ENCODE peak calls at places on chromosomes 5 and 9, in six cellular contexts. K is A549, J is HepG2, O is SK-N-SH, U is H1, W is HCT116. S is an unnamed sample.

GRCh38 chr5:73188764-73189521 is 15.9 kb downstream of the TMEM174 start:
- DNase-seq in K (no peak), U (no peak), O (no peak), J (no peak), W (peak), S (peak)

GRCh38 chr9:27192291-27192960 is 83.4 kb downstream of the TEK start:
- DNase-seq in W (no peak), J (no peak), K (no peak), U (no peak), O (no peak), S (peak)

GRCh38 chr9:137070201-137070905 is at the start of gene SAPCD2:
- DNase-seq in U (peak), O (peak), K (peak), W (peak), J (peak), S (peak)

GRCh38 chr9:27660148-27660547 is 86.9 kb upstream of the C9orf72 start:
- DNase-seq in O (no peak), U (no peak), K (no peak), W (no peak), J (no peak), S (no peak)

GRCh38 chr9:36798350-36799065 is 225.8 kb downstream of the MELK start:
- DNase-seq in K (peak), U (no peak), O (peak), J (peak), W (no peak), S (no peak)

GRCh38 chr9:92275541-92275940 is 18.0 kb downstream of the IARS1 start:
- DNase-seq in U (no peak), O (no peak), K (no peak), W (no peak), J (no peak), S (no peak)

GRCh38 chr5:180598797-180599589 is 7.7 kb upstream of the SCGB3A1 start:
- DNase-seq in O (peak), W (no peak), J (no peak), U (no peak), K (no peak), S (no peak)

GRCh38 chr9:128124873-128125574 is 2.5 kb downstream of the PTGES2 start:
- DNase-seq in U (peak), J (peak), W (peak), K (peak), O (peak), S (peak)

GRCh38 chr9:89534888-89535287 is 37.0 kb upstream of the SEMA4D start:
- DNase-seq in K (no peak), U (no peak), O (no peak), W (no peak), J (no peak), S (no peak)

GRCh38 chr9:132068604-132069003 is 11.1 kb downstream of the MED27 start:
- DNase-seq in J (no peak), W (no peak), K (no peak), U (no peak), O (no peak), S (no peak)

GRCh38 chr9:110922145-110922544 is 116.1 kb downstream of the LPAR1 start:
- DNase-seq in J (no peak), W (no peak), O (no peak), K (no peak), U (no peak), S (peak)

GRCh38 chr9:4700093-4700492 is 20.7 kb downstream of the CDC37L1 start:
- DNase-seq in U (no peak), J (peak), K (no peak), O (no peak), W (no peak), S (peak)

GRCh38 chr5:122077451-122078115 is 476 bp downstream of the LOX start:
- DNase-seq in U (no peak), K (no peak), J (peak), W (no peak), O (peak), S (no peak)

GRCh38 chr5:120516799-120517198 is 52.7 kb downstream of the PRR16 start:
- DNase-seq in J (no peak), U (no peak), O (no peak), W (no peak), K (no peak), S (peak)

GRCh38 chr9:122262073-122262472 is 2.6 kb downstream of the RBM18 start:
- DNase-seq in O (no peak), K (no peak), J (no peak), W (no peak), U (no peak), S (no peak)

GRCh38 chr9:113464672-113465271 is 1.2 kb downstream of the RGS3 start:
- DNase-seq in K (no peak), O (no peak), W (no peak), J (no peak), U (no peak), S (no peak)

GRCh38 chr5:93585054-93585751 is 2.2 kb downstream of the NR2F1 start:
- DNase-seq in O (peak), W (no peak), K (no peak), J (no peak), U (no peak), S (no peak)

GRCh38 chr5:34630596-34630995 is 25.5 kb upstream of the RAI14 start:
- DNase-seq in U (no peak), J (no peak), W (no peak), O (no peak), K (no peak), S (no peak)

GRCh38 chr5:114296191-114296590 is 65.7 kb upstream of the KCNN2 start:
- DNase-seq in U (no peak), K (no peak), O (no peak), W (no peak), J (no peak), S (peak)

GRCh38 chr9:104794070-104794469 is 30.1 kb downstream of the NIPSNAP3B start:
- DNase-seq in U (no peak), O (no peak), W (no peak), J (no peak), K (no peak), S (no peak)

GRCh38 chr9:88173378-88173999 is 35.2 kb upstream of the SPATA31C2 start:
- DNase-seq in J (peak), K (peak), O (peak), W (peak), U (peak), S (peak)

GRCh38 chr9:35102769-35103659 is at the start of gene STOML2:
- DNase-seq in U (peak), O (peak), K (peak), J (peak), W (peak), S (peak)

DNA sequence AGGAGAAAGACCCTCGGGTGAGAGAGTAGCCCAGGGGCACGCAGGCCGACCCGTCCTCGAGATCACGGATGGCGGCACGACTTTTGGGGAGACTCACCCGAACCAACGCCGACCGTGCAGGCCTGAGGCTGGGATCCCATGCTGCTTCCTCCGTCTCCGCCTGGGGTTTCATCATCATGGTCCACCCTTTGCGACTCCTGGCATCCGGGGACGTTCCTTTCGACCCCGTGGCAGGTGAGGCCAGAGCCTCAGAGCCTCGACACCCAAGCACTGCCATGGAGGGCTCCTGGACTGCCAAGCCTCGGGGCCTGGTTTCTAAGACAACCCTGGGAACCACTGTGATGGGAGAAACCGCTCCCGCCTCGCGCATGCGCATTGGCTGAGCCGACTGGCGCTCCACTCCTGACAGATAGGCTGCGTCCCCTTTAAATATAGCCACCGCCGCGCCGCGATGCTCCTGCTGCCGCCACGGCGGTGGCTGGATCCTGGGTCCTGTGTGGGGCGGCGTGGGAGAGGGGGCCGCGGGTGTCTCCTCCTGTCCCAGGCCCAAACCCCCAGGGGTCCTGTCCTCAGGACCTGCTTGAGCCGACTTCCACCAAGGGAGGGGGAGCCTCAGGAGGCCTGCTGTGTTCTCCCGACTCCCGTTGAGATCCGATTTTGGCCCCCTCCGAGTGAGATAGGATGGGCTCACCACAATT is 481.6 kb downstream of the SPATA31A7 start:
- DNase-seq in K (no peak), O (peak), U (no peak), J (no peak), W (no peak), S (no peak)
- TF ChIP-seq RAD21 in K (no peak), O (no peak), U (no peak), J (no peak), W (no peak), S (no peak)

GRCh38 chr5:141656396-141656795 is 5.2 kb upstream of the FCHSD1 start:
- DNase-seq in U (no peak), W (no peak), O (no peak), K (no peak), J (no peak), S (no peak)
- TF ChIP-seq RAD21 in U (no peak), W (no peak), O (no peak), K (no peak), J (no peak), S (no peak)

GRCh38 chr5:72109625-72110024 is 2.4 kb downstream of the MAP1B start:
- DNase-seq in J (no peak), U (no peak), O (peak), W (no peak), K (peak), S (no peak)

GRCh38 chr5:72108200-72109050 is 1.1 kb downstream of the MAP1B start:
- DNase-seq in O (peak), W (no peak), J (peak), K (peak), U (no peak), S (peak)

GRCh38 chr5:72109051-72109411 is 1.8 kb downstream of the MAP1B start:
- DNase-seq in O (no peak), K (no peak), W (no peak), J (no peak), U (no peak), S (no peak)

GRCh38 chr5:72107874-72108199 is 562 bp downstream of the MAP1B start:
- DNase-seq in W (no peak), J (no peak), U (no peak), K (peak), O (no peak), S (no peak)

DNA sequence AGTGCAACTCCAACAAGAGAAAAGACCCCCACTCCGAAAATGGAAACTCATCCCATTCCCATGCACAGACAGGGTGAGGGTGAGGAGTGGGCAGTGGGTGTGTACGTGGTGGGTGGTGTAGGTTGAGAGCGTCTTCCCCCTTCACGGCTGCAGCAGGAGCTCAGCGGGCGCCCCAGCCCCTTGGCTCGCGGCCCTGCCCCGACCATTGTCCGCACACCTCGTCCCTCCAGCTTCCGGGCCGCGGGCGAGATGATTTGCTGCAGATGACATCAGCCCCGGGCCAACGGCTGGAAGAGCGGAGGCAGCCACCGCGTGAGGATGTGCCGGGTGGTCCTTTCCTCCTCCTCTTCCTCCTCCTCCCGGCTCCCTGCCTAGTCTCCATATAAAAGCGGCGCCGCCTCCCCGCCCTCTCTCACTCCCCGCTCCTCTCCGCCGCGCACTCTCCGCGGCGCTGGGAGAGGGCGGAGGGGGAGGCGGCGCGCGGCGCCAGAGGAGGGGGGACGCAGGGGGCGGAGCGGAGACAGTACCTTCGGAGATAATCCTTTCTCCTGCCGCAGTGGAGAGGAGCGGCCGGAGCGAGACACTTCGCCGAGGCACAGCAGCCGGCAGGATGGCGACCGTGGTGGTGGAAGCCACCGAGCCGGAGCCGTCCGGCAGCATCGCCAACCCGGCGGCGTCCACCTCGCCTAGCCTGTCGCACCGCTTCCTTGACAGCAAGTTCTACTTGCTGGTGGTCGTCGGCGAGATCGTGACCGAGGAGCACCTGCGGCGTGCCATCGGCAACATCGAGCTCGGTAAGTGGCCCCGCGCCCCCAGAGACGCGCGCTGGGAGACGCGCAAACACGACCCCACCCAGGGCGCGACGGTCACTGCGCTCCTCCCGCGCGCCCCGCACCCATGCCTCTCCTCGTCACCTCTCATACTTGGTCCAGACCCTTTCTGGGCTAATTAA is at the start of gene MAP1B:
- DNase-seq in U (peak), J (peak), W (no peak), O (peak), K (peak), S (peak)
- TF ChIP-seq RAD21 in U (peak), J (no peak), W (no peak), O (peak), K (peak), S (no peak)

GRCh38 chr5:179154991-179155955 is 95.1 kb downstream of the ZNF354C start:
- DNase-seq in O (peak), U (no peak), K (no peak), J (no peak), W (no peak), S (no peak)
- TF ChIP-seq RAD21 in O (no peak), U (no peak), K (no peak), J (no peak), W (no peak), S (no peak)

GRCh38 chr9:78004478-78005229 is 27.0 kb downstream of the GNAQ start:
- DNase-seq in O (no peak), K (peak), U (no peak), W (peak), J (peak), S (peak)
- TF ChIP-seq RAD21 in O (no peak), K (no peak), U (no peak), W (no peak), J (peak), S (no peak)

GRCh38 chr9:85858351-85858750 is 82.6 kb upstream of the NAA35 start:
- DNase-seq in U (no peak), O (no peak), J (no peak), W (no peak), K (no peak), S (no peak)

GRCh38 chr9:85863875-85864274 is 77.1 kb upstream of the NAA35 start:
- DNase-seq in J (no peak), O (no peak), U (no peak), W (no peak), K (no peak), S (no peak)

GRCh38 chr9:85859751-85860150 is 81.2 kb upstream of the NAA35 start:
- DNase-seq in U (no peak), K (no peak), W (peak), O (no peak), J (no peak), S (no peak)
- TF ChIP-seq RAD21 in U (no peak), K (no peak), W (no peak), O (no peak), J (no peak), S (no peak)

GRCh38 chr5:131386779-131387178 is 122.9 kb downstream of the CDC42SE2 start:
- DNase-seq in U (no peak), O (no peak), K (no peak), J (peak), W (no peak), S (peak)
- TF ChIP-seq RAD21 in U (no peak), O (no peak), K (no peak), J (no peak), W (no peak), S (no peak)

DNA sequence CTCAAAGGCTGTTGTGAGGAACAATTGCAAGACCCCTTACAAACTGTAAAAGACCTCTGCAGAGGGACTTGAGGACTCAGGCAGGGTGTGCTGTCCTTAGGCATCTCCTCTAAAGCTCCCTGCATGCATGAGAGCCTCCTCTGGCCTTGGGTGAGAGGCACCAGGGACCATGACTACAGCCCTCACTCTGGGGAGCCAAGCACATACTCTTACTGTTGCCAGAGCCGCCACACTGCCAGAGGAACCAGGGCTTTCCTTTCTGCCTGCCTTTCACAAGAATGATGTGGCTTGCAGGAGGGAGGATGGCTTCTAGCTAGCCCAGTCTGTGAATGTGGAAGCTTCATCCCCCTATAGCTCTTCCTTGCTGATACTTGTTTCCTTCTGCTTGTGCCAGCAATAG is 5.9 kb downstream of the IGFBPL1 start:
- DNase-seq in W (no peak), K (no peak), U (no peak), O (no peak), J (no peak), S (no peak)
- TF ChIP-seq RAD21 in W (no peak), K (no peak), U (no peak), O (no peak), J (no peak), S (no peak)

S was measured in IMR-90.